ENCODE peak calls at places on chromosomes 5 and 9, in seven cellular contexts. One of them, this sample, is unnamed.

GRCh38 chr5:172336666-172337310 is 53.2 kb upstream of the UBTD2 start:
- DNase-seq in Panc1: no peak
- DNase-seq in H1: no peak
- DNase-seq in transverse colon: no peak
- DNase-seq in HCT116: no peak
- DNase-seq in sigmoid colon: no peak
- DNase-seq in breast epithelium: no peak
- DNase-seq in this sample: no peak

GRCh38 chr5:179553006-179553405 is 2.7 kb downstream of the RUFY1 start:
- DNase-seq in Panc1: no peak
- DNase-seq in H1: no peak
- DNase-seq in transverse colon: no peak
- DNase-seq in HCT116: no peak
- DNase-seq in sigmoid colon: no peak
- DNase-seq in breast epithelium: no peak
- DNase-seq in this sample: no peak

GRCh38 chr5:57906637-57907036 is 424.0 kb upstream of the ACTBL2 start:
- DNase-seq in Panc1: no peak
- DNase-seq in H1: no peak
- DNase-seq in transverse colon: no peak
- DNase-seq in HCT116: no peak
- DNase-seq in sigmoid colon: no peak
- DNase-seq in breast epithelium: no peak
- DNase-seq in this sample: no peak

GRCh38 chr9:89448381-89448780 is 49.5 kb downstream of the SEMA4D start:
- DNase-seq in Panc1: no peak
- DNase-seq in H1: no peak
- DNase-seq in transverse colon: no peak
- DNase-seq in HCT116: no peak
- DNase-seq in sigmoid colon: no peak
- DNase-seq in breast epithelium: no peak
- DNase-seq in this sample: no peak

GRCh38 chr5:181031716-181032115 is 8.3 kb upstream of the BTNL9 start:
- DNase-seq in Panc1: no peak
- DNase-seq in H1: no peak
- DNase-seq in transverse colon: no peak
- DNase-seq in HCT116: no peak
- DNase-seq in sigmoid colon: no peak
- DNase-seq in breast epithelium: no peak
- DNase-seq in this sample: no peak

GRCh38 chr9:38043931-38044623 is 24.9 kb downstream of the SHB start:
- DNase-seq in Panc1: no peak
- DNase-seq in H1: no peak
- DNase-seq in transverse colon: no peak
- DNase-seq in HCT116: no peak
- DNase-seq in sigmoid colon: no peak
- DNase-seq in breast epithelium: no peak
- DNase-seq in this sample: no peak

GRCh38 chr9:8845808-8846207 is 1046.2 kb upstream of the DMAC1 start:
- DNase-seq in Panc1: no peak
- DNase-seq in H1: no peak
- DNase-seq in transverse colon: no peak
- DNase-seq in HCT116: no peak
- DNase-seq in sigmoid colon: no peak
- DNase-seq in breast epithelium: no peak
- DNase-seq in this sample: no peak

GRCh38 chr5:7745882-7746735 is 104.8 kb downstream of the CFAP90 start:
- DNase-seq in Panc1: peak
- DNase-seq in H1: peak
- DNase-seq in transverse colon: peak
- DNase-seq in HCT116: peak
- DNase-seq in sigmoid colon: peak
- DNase-seq in breast epithelium: peak
- DNase-seq in this sample: peak

GRCh38 chr5:136374003-136374402 is 8.7 kb upstream of the TRPC7 start:
- DNase-seq in Panc1: no peak
- DNase-seq in H1: no peak
- DNase-seq in transverse colon: no peak
- DNase-seq in HCT116: no peak
- DNase-seq in sigmoid colon: no peak
- DNase-seq in breast epithelium: no peak
- DNase-seq in this sample: no peak

GRCh38 chr9:107557236-107557990 is 67.8 kb upstream of the KLF4 start:
- DNase-seq in Panc1: no peak
- DNase-seq in H1: no peak
- DNase-seq in transverse colon: no peak
- DNase-seq in HCT116: peak
- DNase-seq in sigmoid colon: no peak
- DNase-seq in breast epithelium: no peak
- DNase-seq in this sample: no peak

GRCh38 chr5:17808566-17808965 is 174.3 kb downstream of the TAF11L14 start:
- DNase-seq in Panc1: no peak
- DNase-seq in H1: no peak
- DNase-seq in transverse colon: no peak
- DNase-seq in HCT116: no peak
- DNase-seq in sigmoid colon: no peak
- DNase-seq in breast epithelium: no peak
- DNase-seq in this sample: no peak

GRCh38 chr9:77640741-77641580 is 7.2 kb downstream of the GNA14 start:
- DNase-seq in Panc1: no peak
- DNase-seq in H1: no peak
- DNase-seq in transverse colon: no peak
- DNase-seq in HCT116: no peak
- DNase-seq in sigmoid colon: no peak
- DNase-seq in breast epithelium: no peak
- DNase-seq in this sample: peak

GRCh38 chr9:70229026-70229425 is 29.8 kb upstream of the SMC5 start:
- DNase-seq in Panc1: no peak
- DNase-seq in H1: no peak
- DNase-seq in transverse colon: no peak
- DNase-seq in HCT116: no peak
- DNase-seq in sigmoid colon: no peak
- DNase-seq in breast epithelium: no peak
- DNase-seq in this sample: no peak

GRCh38 chr5:1028481-1029269 is 20.1 kb downstream of the NKD2 start:
- DNase-seq in Panc1: no peak
- DNase-seq in H1: no peak
- DNase-seq in transverse colon: no peak
- DNase-seq in HCT116: no peak
- DNase-seq in sigmoid colon: peak
- DNase-seq in breast epithelium: no peak
- DNase-seq in this sample: no peak

GRCh38 chr5:16666861-16667481 is 50.2 kb upstream of the RETREG1 start:
- DNase-seq in Panc1: no peak
- DNase-seq in H1: no peak
- DNase-seq in transverse colon: peak
- DNase-seq in HCT116: no peak
- DNase-seq in sigmoid colon: no peak
- DNase-seq in breast epithelium: no peak
- DNase-seq in this sample: no peak

GRCh38 chr5:81363093-81363886 is 30.6 kb downstream of the ACOT12 start:
- DNase-seq in Panc1: no peak
- DNase-seq in H1: no peak
- DNase-seq in transverse colon: peak
- DNase-seq in HCT116: no peak
- DNase-seq in sigmoid colon: no peak
- DNase-seq in breast epithelium: no peak
- DNase-seq in this sample: no peak

GRCh38 chr9:101486693-101487442 is 46.8 kb upstream of the RNF20 start:
- DNase-seq in Panc1: no peak
- DNase-seq in H1: peak
- DNase-seq in transverse colon: peak
- DNase-seq in HCT116: peak
- DNase-seq in sigmoid colon: peak
- DNase-seq in breast epithelium: no peak
- DNase-seq in this sample: no peak

GRCh38 chr9:108996653-108997052 is 16.6 kb downstream of the CTNNAL1 start:
- DNase-seq in Panc1: no peak
- DNase-seq in H1: no peak
- DNase-seq in transverse colon: no peak
- DNase-seq in HCT116: no peak
- DNase-seq in sigmoid colon: no peak
- DNase-seq in breast epithelium: no peak
- DNase-seq in this sample: no peak

GRCh38 chr9:108994695-108995094 is 18.6 kb downstream of the CTNNAL1 start:
- DNase-seq in Panc1: no peak
- DNase-seq in H1: no peak
- DNase-seq in transverse colon: no peak
- DNase-seq in HCT116: no peak
- DNase-seq in sigmoid colon: no peak
- DNase-seq in breast epithelium: no peak
- DNase-seq in this sample: no peak

GRCh38 chr9:109001275-109001676 is 12.0 kb downstream of the CTNNAL1 start:
- DNase-seq in Panc1: no peak
- DNase-seq in H1: no peak
- DNase-seq in transverse colon: no peak
- DNase-seq in HCT116: peak
- DNase-seq in sigmoid colon: no peak
- DNase-seq in breast epithelium: no peak
- DNase-seq in this sample: no peak

GRCh38 chr9:109002141-109002540 is 11.2 kb downstream of the CTNNAL1 start:
- DNase-seq in Panc1: no peak
- DNase-seq in H1: no peak
- DNase-seq in transverse colon: no peak
- DNase-seq in HCT116: no peak
- DNase-seq in sigmoid colon: no peak
- DNase-seq in breast epithelium: no peak
- DNase-seq in this sample: no peak

GRCh38 chr9:108997112-108997511 is 16.2 kb downstream of the CTNNAL1 start:
- DNase-seq in Panc1: no peak
- DNase-seq in H1: no peak
- DNase-seq in transverse colon: no peak
- DNase-seq in HCT116: no peak
- DNase-seq in sigmoid colon: no peak
- DNase-seq in breast epithelium: no peak
- DNase-seq in this sample: no peak
- TF ChIP-seq POLR2AphosphoS5 in Panc1: no peak
- TF ChIP-seq POLR2AphosphoS5 in H1: no peak
- TF ChIP-seq POLR2AphosphoS5 in transverse colon: no peak
- TF ChIP-seq POLR2AphosphoS5 in HCT116: no peak
- TF ChIP-seq POLR2AphosphoS5 in sigmoid colon: no peak
- TF ChIP-seq POLR2AphosphoS5 in breast epithelium: no peak
- TF ChIP-seq POLR2AphosphoS5 in this sample: no peak

GRCh38 chr9:94839398-94839797 is 112.9 kb downstream of the AOPEP start:
- DNase-seq in Panc1: no peak
- DNase-seq in H1: no peak
- DNase-seq in transverse colon: no peak
- DNase-seq in HCT116: no peak
- DNase-seq in sigmoid colon: no peak
- DNase-seq in breast epithelium: no peak
- DNase-seq in this sample: no peak

GRCh38 chr9:94837404-94837803 is 110.9 kb downstream of the AOPEP start:
- DNase-seq in Panc1: no peak
- DNase-seq in H1: no peak
- DNase-seq in transverse colon: no peak
- DNase-seq in HCT116: no peak
- DNase-seq in sigmoid colon: no peak
- DNase-seq in breast epithelium: no peak
- DNase-seq in this sample: no peak

GRCh38 chr9:94843089-94843488 is 116.6 kb downstream of the AOPEP start:
- DNase-seq in Panc1: no peak
- DNase-seq in H1: no peak
- DNase-seq in transverse colon: no peak
- DNase-seq in HCT116: no peak
- DNase-seq in sigmoid colon: no peak
- DNase-seq in breast epithelium: no peak
- DNase-seq in this sample: no peak

DNA sequence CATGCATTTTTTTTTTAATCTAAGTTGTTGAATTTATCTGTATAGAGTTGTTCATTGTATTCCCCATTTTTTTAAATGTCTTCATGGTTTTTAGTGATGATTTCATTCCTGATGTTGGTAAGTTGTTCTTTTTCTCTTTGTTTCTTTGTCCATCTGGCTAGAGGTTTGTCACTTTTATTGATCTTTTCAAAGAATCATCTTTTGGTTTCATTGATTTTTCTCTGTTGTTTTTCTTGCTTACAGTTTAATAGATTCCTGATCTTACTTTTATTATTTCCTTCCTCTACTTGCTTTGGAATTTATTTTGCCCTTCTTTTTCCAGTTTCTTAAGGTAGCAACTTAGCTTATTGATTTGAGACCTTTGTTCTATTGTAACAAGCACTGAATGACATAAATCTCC is 114.2 kb downstream of the AOPEP start:
- DNase-seq in Panc1: no peak
- DNase-seq in H1: no peak
- DNase-seq in transverse colon: no peak
- DNase-seq in HCT116: no peak
- DNase-seq in sigmoid colon: no peak
- DNase-seq in breast epithelium: no peak
- DNase-seq in this sample: no peak
- H3K27ac ChIP-seq in Panc1: no peak
- H3K27ac ChIP-seq in H1: no peak
- H3K27ac ChIP-seq in transverse colon: no peak
- H3K27ac ChIP-seq in HCT116: no peak
- H3K27ac ChIP-seq in sigmoid colon: no peak
- H3K27ac ChIP-seq in breast epithelium: no peak
- H3K27ac ChIP-seq in this sample: no peak

DNA sequence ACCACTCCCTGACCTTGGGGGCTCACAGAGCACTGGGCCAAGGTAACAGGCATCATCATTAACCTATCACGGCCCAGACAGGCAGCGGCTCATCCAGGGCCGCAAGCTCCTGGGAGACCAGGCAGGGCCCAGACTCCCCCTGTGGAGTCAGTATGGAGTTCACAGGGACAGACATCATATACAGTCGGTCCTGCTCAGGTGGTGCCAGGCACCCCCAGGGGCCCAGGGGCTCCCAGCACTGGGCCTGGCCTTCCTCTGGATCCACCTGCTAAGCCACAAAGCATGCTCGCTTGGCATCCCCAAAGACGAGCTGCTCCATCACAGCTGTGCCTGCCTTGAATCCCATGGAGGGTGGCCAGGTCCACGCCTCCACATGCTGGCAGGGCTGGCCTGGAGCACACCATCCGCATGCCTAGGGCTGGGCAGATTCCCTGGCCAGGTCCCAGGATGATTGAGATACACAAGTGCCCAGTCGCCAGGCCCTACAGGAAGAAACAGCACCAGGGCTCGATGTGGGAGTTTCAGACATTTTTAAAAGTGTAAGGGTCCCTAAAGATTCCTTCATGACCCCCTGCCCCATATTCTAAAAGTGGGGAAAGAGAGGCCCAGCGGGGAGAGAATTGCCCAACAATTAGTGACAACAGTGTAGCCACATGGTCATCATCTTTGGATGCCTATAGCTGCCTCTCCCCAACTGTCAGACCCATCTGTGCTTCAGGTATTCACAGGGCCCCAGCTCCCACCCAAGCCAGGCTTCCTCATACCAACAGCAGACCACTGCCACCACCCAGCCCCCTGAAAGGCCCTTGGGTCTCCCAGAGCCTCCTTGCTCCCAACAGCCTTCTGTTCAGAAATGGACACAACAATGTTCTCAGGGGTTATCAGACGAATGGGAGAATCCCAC is 4.4 kb downstream of the BICD2 start:
- DNase-seq in Panc1: no peak
- DNase-seq in H1: no peak
- DNase-seq in transverse colon: peak
- DNase-seq in HCT116: no peak
- DNase-seq in sigmoid colon: peak
- DNase-seq in breast epithelium: no peak
- DNase-seq in this sample: no peak
- TF ChIP-seq POLR2AphosphoS5 in Panc1: no peak
- TF ChIP-seq POLR2AphosphoS5 in H1: no peak
- TF ChIP-seq POLR2AphosphoS5 in transverse colon: no peak
- TF ChIP-seq POLR2AphosphoS5 in HCT116: no peak
- TF ChIP-seq POLR2AphosphoS5 in sigmoid colon: no peak
- TF ChIP-seq POLR2AphosphoS5 in breast epithelium: no peak
- TF ChIP-seq POLR2AphosphoS5 in this sample: no peak

GRCh38 chr5:53035868-53036381 is 46.8 kb downstream of the ITGA2 start:
- DNase-seq in Panc1: no peak
- DNase-seq in H1: no peak
- DNase-seq in transverse colon: no peak
- DNase-seq in HCT116: no peak
- DNase-seq in sigmoid colon: no peak
- DNase-seq in breast epithelium: no peak
- DNase-seq in this sample: no peak
- H3K27ac ChIP-seq in Panc1: no peak
- H3K27ac ChIP-seq in H1: no peak
- H3K27ac ChIP-seq in transverse colon: no peak
- H3K27ac ChIP-seq in HCT116: no peak
- H3K27ac ChIP-seq in sigmoid colon: no peak
- H3K27ac ChIP-seq in breast epithelium: no peak
- H3K27ac ChIP-seq in this sample: no peak

This sample was measured in SK-N-MC.